ENCODE peak calls at places on chromosomes 2 and 18, in seven cellular contexts. R is T follicular helper cell; B is T1000; P is stimulated activated CD4-positive, alpha-beta T cell treated with anti-CD3 and anti-CD28 coated beads, Interleukin-12 subunit alpha, Interleukin-12 subunit beta, amount 100 ng/mL, for 48 hours; I is SW 1271; T is NCI-H146; L is T-helper 2 cell. D is an unnamed sample.

GRCh38 chr2:225400060-225400511 is 576 bp downstream of the NYAP2 start:
- DNase-seq in R (no peak), B (peak; percentile 4), P (no peak), I (no peak), T (peak; percentile 69), L (no peak), D (peak; percentile 43)

GRCh38 chr2:169109502-169110409 is 40.4 kb downstream of the DHRS9 start:
- DNase-seq in R (peak; percentile 65), B (peak; percentile 47), P (peak; percentile 54), I (peak; percentile 55), T (peak; percentile 51), L (peak; percentile 27), D (peak; percentile 91)

GRCh38 chr2:202494856-202495604 is 118.9 kb downstream of the BMPR2 start:
- DNase-seq in R (no peak), B (no peak), P (no peak), I (no peak), T (no peak), L (no peak), D (no peak)

GRCh38 chr2:37652199-37652640 is 19.2 kb downstream of the CDC42EP3 start:
- DNase-seq in R (no peak), B (peak; percentile 72), P (no peak), I (peak; percentile 98), T (no peak), L (no peak), D (peak; percentile 98)

GRCh38 chr18:13289501-13290205 is 71.1 kb downstream of the LDLRAD4 start:
- DNase-seq in R (no peak), B (no peak), P (no peak), I (no peak), T (no peak), L (no peak), D (no peak)

GRCh38 chr2:229342376-229342775 is 71.3 kb upstream of the PID1 start:
- DNase-seq in R (no peak), B (no peak), P (peak; percentile 3), I (peak; percentile 16), T (peak; percentile 40), L (no peak), D (peak; percentile 50)

GRCh38 chr2:232436381-232437129 is 19.4 kb upstream of the ALPI start:
- DNase-seq in R (no peak), B (no peak), P (no peak), I (no peak), T (no peak), L (no peak), D (no peak)

GRCh38 chr2:187842978-187843847 is 289.0 kb upstream of the TFPI start:
- DNase-seq in R (no peak), B (no peak), P (no peak), I (peak; percentile 70), T (peak; percentile 46), L (no peak), D (peak; percentile 87)

GRCh38 chr2:152284398-152284797 is 50.6 kb upstream of the FMNL2 start:
- DNase-seq in R (no peak), B (no peak), P (no peak), I (no peak), T (no peak), L (no peak), D (peak; percentile 36)

GRCh38 chr2:171893196-171893823 is 734 bp downstream of the SLC25A12 start:
- DNase-seq in R (no peak), B (no peak), P (no peak), I (no peak), T (peak; percentile 38), L (no peak), D (peak; percentile 25)

GRCh38 chr2:36376319-36376765 is 20.8 kb downstream of the CRIM1 start:
- DNase-seq in R (no peak), B (no peak), P (no peak), I (no peak), T (peak; percentile 8), L (no peak), D (peak; percentile 68)

GRCh38 chr2:20200697-20201555 is 24.0 kb downstream of the SDC1 start:
- DNase-seq in R (no peak), B (no peak), P (no peak), I (no peak), T (no peak), L (no peak), D (no peak)

GRCh38 chr2:235934059-235934896 is 233.9 kb downstream of the GBX2 start:
- DNase-seq in R (no peak), B (no peak), P (no peak), I (no peak), T (no peak), L (no peak), D (no peak)

GRCh38 chr2:162113771-162114168 is 38.3 kb downstream of the GCG start:
- DNase-seq in R (no peak), B (no peak), P (no peak), I (no peak), T (no peak), L (no peak), D (peak; percentile 80)

D was measured in cardiac fibroblast.